ENCODE peak calls at places on chromosomes 16 and 17, in seven cellular contexts. S is progenitor cell of endocrine pancreas, G is neural progenitor cell, N is kidney epithelial cell, I is AG10803, A is suprapubic skin, U is astrocyte of the spinal cord. T is an unnamed sample.

GRCh38 chr16:81513204-81514040 is 68.8 kb downstream of the CMIP start:
- DNase-seq in A (no peak), I (peak), U (peak), S (no peak), G (peak), N (no peak), T (peak)

GRCh38 chr17:72477529-72477928 is 356.7 kb downstream of the SOX9 start:
- DNase-seq in S (no peak), G (no peak), I (no peak), N (no peak), U (no peak), A (no peak), T (no peak)

GRCh38 chr17:73338050-73338491 is 26.3 kb upstream of the CDC42EP4 start:
- DNase-seq in A (peak), U (peak), G (no peak), I (peak), S (no peak), N (no peak), T (no peak)

GRCh38 chr17:62822080-62822904 is 14.2 kb upstream of the MARCHF10 start:
- DNase-seq in I (no peak), G (no peak), U (peak), S (no peak), A (no peak), N (no peak), T (no peak)

GRCh38 chr17:13749566-13750235 is 148.0 kb upstream of the HS3ST3A1 start:
- DNase-seq in G (no peak), U (no peak), A (no peak), S (no peak), N (no peak), I (peak), T (no peak)

GRCh38 chr16:61313931-61314330 is 722.3 kb downstream of the CDH8 start:
- DNase-seq in S (no peak), U (no peak), N (no peak), A (no peak), I (no peak), G (no peak), T (no peak)

GRCh38 chr16:51880776-51881175 is 666.2 kb downstream of the TOX3 start:
- DNase-seq in U (peak), A (no peak), I (peak), S (no peak), G (no peak), N (peak), T (no peak)

GRCh38 chr17:81481815-81482505 is 30.6 kb downstream of the ACTG1 start:
- DNase-seq in S (no peak), G (no peak), U (no peak), N (no peak), I (no peak), A (no peak), T (peak)

GRCh38 chr16:82002831-82003230 is 8.4 kb downstream of the SDR42E1 start:
- DNase-seq in S (no peak), N (no peak), U (no peak), I (no peak), G (no peak), A (no peak), T (no peak)

GRCh38 chr16:74738134-74738541 is 36.5 kb downstream of the FA2H start:
- DNase-seq in S (no peak), N (no peak), G (peak), A (no peak), I (no peak), U (no peak), T (peak)

GRCh38 chr17:82876602-82877391 is 37.0 kb upstream of the ZNF750 start:
- DNase-seq in A (peak), G (peak), N (no peak), S (peak), I (peak), U (peak), T (peak)

GRCh38 chr17:29250666-29251065 is 4.0 kb downstream of the CRYBA1 start:
- DNase-seq in N (no peak), S (no peak), A (no peak), U (peak), I (peak), G (no peak), T (no peak)

GRCh38 chr17:14428640-14429029 is 127.8 kb downstream of the HS3ST3B1 start:
- DNase-seq in S (no peak), A (no peak), G (no peak), N (no peak), I (no peak), U (no peak), T (no peak)

GRCh38 chr17:5877948-5878347 is 192.2 kb upstream of the WSCD1 start:
- DNase-seq in U (peak), S (no peak), N (no peak), I (peak), A (peak), G (no peak), T (no peak)

GRCh38 chr16:87057291-87057881 is 259.8 kb downstream of the C16orf95 start:
- DNase-seq in G (peak), S (no peak), A (peak), I (peak), N (no peak), U (no peak), T (no peak)

GRCh38 chr17:5941258-5941657 is 128.9 kb upstream of the WSCD1 start:
- DNase-seq in U (no peak), S (no peak), A (no peak), N (no peak), I (no peak), G (no peak), T (no peak)

GRCh38 chr16:19859603-19860002 is 25.0 kb downstream of the GPRC5B start:
- DNase-seq in G (no peak), N (no peak), U (no peak), A (no peak), I (no peak), S (no peak), T (no peak)

GRCh38 chr16:75377971-75378386 is 55.3 kb downstream of the CFDP1 start:
- DNase-seq in N (peak), A (no peak), G (peak), S (no peak), U (peak), I (peak), T (no peak)

GRCh38 chr17:45996282-45996937 is 2.6 kb upstream of the STH start:
- DNase-seq in U (no peak), A (no peak), I (no peak), S (no peak), N (no peak), G (no peak), T (no peak)

GRCh38 chr16:72125635-72126428 is 32.2 kb downstream of the DHX38 start:
- DNase-seq in I (no peak), U (no peak), G (no peak), S (no peak), N (no peak), A (no peak), T (no peak)

GRCh38 chr16:19223235-19223847 is 55.3 kb downstream of the SYT17 start:
- DNase-seq in S (no peak), G (peak), N (no peak), A (no peak), I (no peak), U (no peak), T (no peak)

GRCh38 chr16:11478431-11479119 is 108.1 kb downstream of the LITAF start:
- DNase-seq in S (no peak), I (no peak), N (no peak), G (no peak), A (no peak), U (no peak), T (no peak)

GRCh38 chr16:81695431-81695890 is 83.6 kb upstream of the PLCG2 start:
- DNase-seq in A (no peak), I (peak), U (peak), S (no peak), N (no peak), G (no peak), T (no peak)

GRCh38 chr16:67431077-67431804 is at the start of gene HSD11B2:
- DNase-seq in U (peak), S (peak), I (peak), A (no peak), G (peak), N (no peak), T (no peak)

GRCh38 chr17:78129385-78130079 is 977 bp upstream of the TMC6 start:
- DNase-seq in U (no peak), S (no peak), A (no peak), G (no peak), I (no peak), N (no peak), T (no peak)

GRCh38 chr17:12821376-12821940 is 32.2 kb downstream of the ARHGAP44 start:
- DNase-seq in U (peak), N (no peak), S (no peak), G (no peak), I (no peak), A (no peak), T (no peak)

GRCh38 chr16:15970202-15970601 is 20.8 kb downstream of the ABCC1 start:
- DNase-seq in G (peak), N (no peak), A (no peak), U (no peak), I (no peak), S (no peak), T (no peak)

GRCh38 chr16:58025351-58026138 is at the start of gene MMP15:
- DNase-seq in A (no peak), I (peak), U (peak), S (peak), N (peak), G (peak), T (peak)

GRCh38 chr17:48878920-48879898 is 13.4 kb upstream of the ATP5MC1 start:
- DNase-seq in S (peak), A (no peak), U (peak), G (peak), N (peak), I (peak), T (no peak)

GRCh38 chr16:30395155-30395991 is at the start of gene ZNF48:
- DNase-seq in S (peak), I (peak), G (peak), N (no peak), A (peak), U (peak), T (peak)

GRCh38 chr17:68777243-68777855 is 176.2 kb upstream of the FAM20A start:
- DNase-seq in G (peak), N (no peak), U (peak), A (no peak), S (peak), I (peak), T (no peak)

GRCh38 chr16:9340402-9341095 is 249.1 kb downstream of the HAPSTR1 start:
- DNase-seq in U (no peak), N (no peak), S (no peak), I (no peak), A (no peak), G (no peak), T (no peak)

GRCh38 chr16:49663081-49664057 is 192.5 kb downstream of the ZNF423 start:
- DNase-seq in A (no peak), U (peak), N (no peak), S (no peak), I (peak), G (no peak), T (no peak)

GRCh38 chr16:85331685-85332084 is 219.4 kb upstream of the CIBAR2 start:
- DNase-seq in I (no peak), N (no peak), S (no peak), G (no peak), U (no peak), A (no peak), T (no peak)

GRCh38 chr17:65560628-65561371 is 648 bp downstream of the AXIN2 start:
- DNase-seq in N (peak), I (peak), G (peak), U (peak), A (peak), S (peak), T (peak)

GRCh38 chr17:65559802-65560627 is 1.4 kb downstream of the AXIN2 start:
- DNase-seq in I (no peak), S (peak), U (peak), N (no peak), A (no peak), G (peak), T (peak)

GRCh38 chr17:65558311-65558682 is 3.2 kb downstream of the AXIN2 start:
- DNase-seq in S (no peak), I (no peak), N (no peak), U (no peak), G (no peak), A (no peak), T (peak)

GRCh38 chr17:65558683-65559311 is 2.7 kb downstream of the AXIN2 start:
- DNase-seq in N (no peak), A (no peak), U (no peak), I (no peak), G (peak), S (no peak), T (peak)

DNA sequence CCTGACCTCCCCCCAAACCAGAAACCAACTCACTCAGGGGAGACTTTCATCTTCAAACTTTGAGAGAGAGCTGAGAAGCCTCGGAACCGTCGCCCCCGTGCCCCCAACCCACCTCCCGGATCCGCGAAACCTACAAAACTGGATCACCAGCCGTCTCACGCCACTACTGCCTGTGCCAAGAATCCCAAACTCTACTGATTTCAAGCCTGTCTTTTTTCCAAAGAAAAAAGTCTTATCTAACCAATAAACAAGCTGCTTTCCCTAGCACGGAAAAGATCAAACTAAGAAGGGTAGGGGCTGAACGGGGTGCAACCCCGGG is 2.0 kb downstream of the AXIN2 start:
- DNase-seq in S (no peak), I (no peak), U (no peak), G (peak), A (no peak), N (no peak), T (no peak)
- TF ChIP-seq CTCF in S (no peak), I (no peak), U (no peak), G (no peak), A (no peak), N (no peak), T (no peak)

GRCh38 chr17:42251115-42251514 is 25.1 kb downstream of the STAT5B start:
- DNase-seq in I (no peak), N (no peak), A (no peak), G (no peak), S (no peak), U (peak), T (no peak)
- TF ChIP-seq CTCF in I (peak), N (no peak), A (no peak), G (peak), S (peak), U (peak), T (peak)

DNA sequence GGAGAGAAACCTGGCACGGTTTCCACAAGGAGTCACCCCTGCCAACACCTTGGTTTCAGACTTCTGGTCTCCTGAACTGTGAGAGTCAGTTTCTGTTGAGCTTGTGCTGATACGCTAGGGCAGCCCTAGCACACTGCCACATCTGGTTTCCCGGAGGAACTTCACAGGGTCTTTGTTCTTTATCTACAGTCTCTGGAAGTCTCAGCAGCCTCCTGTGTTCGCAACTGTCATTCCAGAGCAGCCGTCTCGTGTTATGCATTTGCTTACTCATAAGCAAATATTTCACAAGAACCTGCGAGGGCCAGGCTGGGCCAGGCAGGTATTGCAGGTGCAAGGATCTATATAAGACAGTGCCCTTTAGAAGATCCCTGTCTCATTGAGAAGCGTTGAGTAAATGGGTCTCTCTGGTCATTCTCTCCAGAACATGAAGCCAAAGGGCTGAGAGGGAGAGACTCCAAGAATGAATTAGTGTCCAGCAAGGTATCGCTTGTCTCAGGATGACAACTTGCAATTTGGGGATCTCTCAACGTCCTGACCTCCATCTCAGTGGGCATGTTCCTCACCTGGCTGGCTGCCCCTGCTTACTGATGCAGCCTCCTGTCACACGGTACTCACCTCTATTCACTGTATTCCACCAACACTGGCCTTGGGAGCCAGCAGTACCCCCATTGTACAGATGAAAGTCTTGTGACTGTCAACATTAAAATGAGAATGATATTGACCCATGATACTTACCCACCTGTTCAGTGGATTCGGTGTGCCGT is 141.2 kb downstream of the WWOX start:
- DNase-seq in N (no peak), I (no peak), A (no peak), U (no peak), G (peak), S (no peak), T (no peak)
- TF ChIP-seq CTCF in N (peak), I (no peak), A (no peak), U (no peak), G (peak), S (peak), T (no peak)

GRCh38 chr16:1491327-1491726 is 1.8 kb upstream of the TELO2 start:
- DNase-seq in I (no peak), A (no peak), N (no peak), U (no peak), G (no peak), S (no peak), T (no peak)
- TF ChIP-seq CTCF in I (no peak), A (no peak), N (no peak), U (no peak), G (no peak), S (no peak), T (no peak)

DNA sequence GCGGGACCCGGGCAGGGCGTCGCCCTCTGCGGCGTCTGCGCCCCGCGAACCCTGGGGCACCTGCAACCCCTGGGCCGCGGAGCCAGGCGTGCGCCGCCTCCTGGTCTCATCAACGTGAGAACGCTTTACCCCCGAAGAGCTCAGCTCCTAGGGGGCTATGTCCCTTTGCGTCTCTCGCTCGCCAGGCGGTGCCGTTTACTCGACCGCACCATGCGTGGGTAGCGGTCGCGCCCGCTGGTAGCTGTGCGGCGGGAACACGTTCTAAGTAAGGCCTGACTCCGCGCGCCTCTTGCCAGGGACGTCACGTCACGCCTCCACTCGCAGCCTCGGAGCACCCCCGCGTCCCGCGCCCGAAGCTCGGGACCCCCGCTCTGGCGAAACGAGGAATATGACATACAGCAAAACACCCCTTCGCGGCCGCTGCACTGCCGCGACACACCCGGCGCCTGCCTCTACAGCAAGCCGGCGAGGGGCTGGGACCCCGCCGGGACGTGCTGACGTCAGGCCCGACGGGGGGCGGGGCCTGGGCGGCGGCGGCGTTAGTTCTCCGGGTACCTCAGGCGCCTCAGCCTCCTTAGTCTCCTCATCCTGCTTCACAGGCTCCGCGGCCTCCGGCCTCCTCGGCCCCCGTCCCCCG is at the start of gene RAB11FIP3:
- DNase-seq in U (peak), I (peak), S (peak), G (peak), N (no peak), A (peak), T (peak)
- TF ChIP-seq CTCF in U (peak), I (no peak), S (peak), G (peak), N (peak), A (peak), T (peak)

DNA sequence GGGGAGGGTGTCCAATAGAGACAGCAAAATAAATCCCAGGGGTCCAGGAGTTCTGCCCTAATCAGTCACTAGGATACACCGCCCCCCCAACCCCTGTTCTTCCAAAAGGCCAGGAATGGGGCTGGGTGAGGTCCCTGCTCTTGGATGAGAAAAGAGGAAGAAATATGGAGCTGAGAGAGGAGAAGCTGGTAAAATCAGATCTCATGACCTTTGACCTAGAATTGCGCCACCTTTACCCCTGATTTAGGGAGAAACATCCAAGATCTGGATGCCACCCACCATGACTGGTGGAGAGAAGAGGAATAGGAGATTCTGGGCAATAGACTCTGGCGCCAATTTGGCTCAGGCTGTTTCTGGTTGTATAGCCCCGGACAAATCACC is 707 bp upstream of the CACNB1 start:
- DNase-seq in G (peak), S (no peak), I (no peak), A (no peak), N (no peak), U (no peak), T (no peak)
- TF ChIP-seq CTCF in G (no peak), S (no peak), I (no peak), A (no peak), N (no peak), U (no peak), T (no peak)

GRCh38 chr16:47204736-47205499 is 61.2 kb upstream of the NETO2 start:
- DNase-seq in N (no peak), S (no peak), G (peak), A (no peak), U (no peak), I (no peak), T (no peak)
- TF ChIP-seq CTCF in N (peak), S (no peak), G (peak), A (no peak), U (peak), I (no peak), T (peak)

GRCh38 chr17:57365420-57365819 is 109.1 kb downstream of the MSI2 start:
- DNase-seq in G (no peak), A (no peak), S (no peak), I (no peak), N (no peak), U (no peak), T (no peak)
- TF ChIP-seq CTCF in G (no peak), A (no peak), S (no peak), I (no peak), N (no peak), U (no peak), T (no peak)

T was measured in chondrocyte.